ENCODE peak calls at places on chromosome 3, in four cellular contexts. One of them, this sample, is unnamed.

GRCh38 chr3:52299815-52300611 is 12.4 kb downstream of the GLYCTK start:
- DNase-seq in SK-N-SH: peak; percentile 76
- DNase-seq in WTC11: peak; percentile 26
- DNase-seq in K562: peak; percentile 83
- DNase-seq in this sample: peak; percentile 65

GRCh38 chr3:153513236-153513635 is 351.2 kb downstream of the RAP2B start:
- DNase-seq in SK-N-SH: no peak
- DNase-seq in WTC11: peak; percentile 12
- DNase-seq in K562: no peak
- DNase-seq in this sample: peak; percentile 3

GRCh38 chr3:126134219-126134975 is 46.0 kb downstream of the ALDH1L1 start:
- DNase-seq in SK-N-SH: peak; percentile 87
- DNase-seq in WTC11: peak; percentile 80
- DNase-seq in K562: peak; percentile 61
- DNase-seq in this sample: peak; percentile 31

GRCh38 chr3:51679318-51679717 is 8.3 kb downstream of the TEX264 start:
- DNase-seq in SK-N-SH: no peak
- DNase-seq in WTC11: no peak
- DNase-seq in K562: no peak
- DNase-seq in this sample: no peak

GRCh38 chr3:118269537-118270125 is 765.0 kb downstream of the IGSF11 start:
- DNase-seq in SK-N-SH: no peak
- DNase-seq in WTC11: no peak
- DNase-seq in K562: no peak
- DNase-seq in this sample: no peak

GRCh38 chr3:157572559-157573270 is 69.5 kb upstream of the VEPH1 start:
- DNase-seq in SK-N-SH: peak; percentile 55
- DNase-seq in WTC11: peak; percentile 42
- DNase-seq in K562: peak; percentile 65
- DNase-seq in this sample: peak; percentile 34

GRCh38 chr3:29686889-29687592 is 406.2 kb downstream of the RBMS3 start:
- DNase-seq in SK-N-SH: peak; percentile 34
- DNase-seq in WTC11: no peak
- DNase-seq in K562: no peak
- DNase-seq in this sample: no peak

GRCh38 chr3:165206454-165207266 is 10.5 kb upstream of the SLITRK3 start:
- DNase-seq in SK-N-SH: peak; percentile 68
- DNase-seq in WTC11: peak; percentile 72
- DNase-seq in K562: no peak
- DNase-seq in this sample: peak; percentile 64

GRCh38 chr3:142958707-142959106 is 4.8 kb downstream of the PAQR9 start:
- DNase-seq in SK-N-SH: no peak
- DNase-seq in WTC11: no peak
- DNase-seq in K562: no peak
- DNase-seq in this sample: no peak

GRCh38 chr3:53153267-53153823 is 7.7 kb upstream of the PRKCD start:
- DNase-seq in SK-N-SH: no peak
- DNase-seq in WTC11: no peak
- DNase-seq in K562: no peak
- DNase-seq in this sample: no peak

GRCh38 chr3:85574306-85574705 is 615.5 kb downstream of the CADM2 start:
- DNase-seq in SK-N-SH: no peak
- DNase-seq in WTC11: no peak
- DNase-seq in K562: no peak
- DNase-seq in this sample: no peak

GRCh38 chr3:111173906-111174305 is 102.3 kb downstream of the NECTIN3 start:
- DNase-seq in SK-N-SH: no peak
- DNase-seq in WTC11: no peak
- DNase-seq in K562: no peak
- DNase-seq in this sample: no peak

GRCh38 chr3:111173328-111173900 is 101.8 kb downstream of the NECTIN3 start:
- DNase-seq in SK-N-SH: no peak
- DNase-seq in WTC11: no peak
- DNase-seq in K562: no peak
- DNase-seq in this sample: no peak
- TF ChIP-seq FOXJ3 in SK-N-SH: no peak
- TF ChIP-seq FOXJ3 in WTC11: no peak
- TF ChIP-seq FOXJ3 in K562: no peak
- TF ChIP-seq FOXJ3 in this sample: no peak

GRCh38 chr3:73409405-73409804 is 215.3 kb downstream of the PDZRN3 start:
- DNase-seq in SK-N-SH: no peak
- DNase-seq in WTC11: no peak
- DNase-seq in K562: no peak
- DNase-seq in this sample: no peak

GRCh38 chr3:73411545-73411944 is 213.2 kb downstream of the PDZRN3 start:
- DNase-seq in SK-N-SH: no peak
- DNase-seq in WTC11: no peak
- DNase-seq in K562: no peak
- DNase-seq in this sample: no peak

GRCh38 chr3:73412020-73412419 is 212.7 kb downstream of the PDZRN3 start:
- DNase-seq in SK-N-SH: no peak
- DNase-seq in WTC11: no peak
- DNase-seq in K562: no peak
- DNase-seq in this sample: no peak

GRCh38 chr3:73415118-73415517 is 209.6 kb downstream of the PDZRN3 start:
- DNase-seq in SK-N-SH: no peak
- DNase-seq in WTC11: no peak
- DNase-seq in K562: no peak
- DNase-seq in this sample: no peak

DNA sequence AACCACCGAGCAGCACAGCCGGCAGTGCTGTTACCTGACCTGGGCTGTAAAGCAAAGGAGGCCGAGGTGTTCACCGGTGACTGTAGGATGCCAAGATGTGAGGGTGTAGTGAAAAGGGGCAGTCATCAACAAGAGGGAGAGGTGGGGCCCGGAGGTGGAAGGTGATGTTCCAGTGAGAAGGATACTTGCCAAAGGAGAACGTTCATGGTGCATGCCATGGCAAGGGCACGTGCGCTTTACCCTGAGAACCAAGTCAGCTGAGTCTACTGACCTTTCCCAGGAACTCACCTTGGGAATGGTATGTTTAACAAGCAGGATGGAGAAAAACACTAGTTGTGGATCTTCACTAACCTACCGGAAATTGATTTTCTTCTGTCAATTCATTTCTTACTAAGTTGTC is 211.1 kb downstream of the PDZRN3 start:
- DNase-seq in SK-N-SH: no peak
- DNase-seq in WTC11: no peak
- DNase-seq in K562: no peak
- DNase-seq in this sample: no peak
- TF ChIP-seq FOXJ3 in SK-N-SH: no peak
- TF ChIP-seq FOXJ3 in WTC11: no peak
- TF ChIP-seq FOXJ3 in K562: no peak
- TF ChIP-seq FOXJ3 in this sample: no peak

GRCh38 chr3:155026999-155027591 is 53.0 kb upstream of the MME start:
- DNase-seq in SK-N-SH: no peak
- DNase-seq in WTC11: no peak
- DNase-seq in K562: no peak
- DNase-seq in this sample: no peak
- TF ChIP-seq FOXJ3 in SK-N-SH: no peak
- TF ChIP-seq FOXJ3 in WTC11: no peak
- TF ChIP-seq FOXJ3 in K562: no peak
- TF ChIP-seq FOXJ3 in this sample: no peak

DNA sequence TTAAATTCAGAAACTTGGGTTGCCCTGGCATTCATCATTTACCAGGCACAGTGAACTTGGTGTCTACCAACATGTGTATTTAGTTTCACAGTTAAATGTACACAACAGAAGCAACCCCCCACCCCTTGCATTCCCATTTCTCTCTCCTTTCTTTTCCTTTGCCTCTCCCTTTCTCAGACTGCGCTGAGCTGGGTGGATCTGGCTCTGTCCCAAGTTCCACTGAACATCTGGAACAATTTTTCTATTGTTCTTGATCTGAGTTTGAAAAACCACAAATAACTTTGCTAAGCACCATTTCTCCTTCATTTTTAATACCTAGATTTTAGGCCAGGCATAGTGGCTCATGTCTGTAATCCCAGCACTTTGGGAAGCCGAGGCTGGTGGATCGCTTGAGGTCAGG is 242.2 kb downstream of the ABHD5 start:
- DNase-seq in SK-N-SH: peak; percentile 20
- DNase-seq in WTC11: no peak
- DNase-seq in K562: no peak
- DNase-seq in this sample: no peak
- TF ChIP-seq FOXJ3 in SK-N-SH: no peak
- TF ChIP-seq FOXJ3 in WTC11: no peak
- TF ChIP-seq FOXJ3 in K562: no peak
- TF ChIP-seq FOXJ3 in this sample: no peak

GRCh38 chr3:138389841-138390581 is 41.6 kb downstream of the MRAS start:
- DNase-seq in SK-N-SH: no peak
- DNase-seq in WTC11: no peak
- DNase-seq in K562: no peak
- DNase-seq in this sample: peak; percentile 71
- TF ChIP-seq FOXJ3 in SK-N-SH: no peak
- TF ChIP-seq FOXJ3 in WTC11: no peak
- TF ChIP-seq FOXJ3 in K562: no peak
- TF ChIP-seq FOXJ3 in this sample: no peak

DNA sequence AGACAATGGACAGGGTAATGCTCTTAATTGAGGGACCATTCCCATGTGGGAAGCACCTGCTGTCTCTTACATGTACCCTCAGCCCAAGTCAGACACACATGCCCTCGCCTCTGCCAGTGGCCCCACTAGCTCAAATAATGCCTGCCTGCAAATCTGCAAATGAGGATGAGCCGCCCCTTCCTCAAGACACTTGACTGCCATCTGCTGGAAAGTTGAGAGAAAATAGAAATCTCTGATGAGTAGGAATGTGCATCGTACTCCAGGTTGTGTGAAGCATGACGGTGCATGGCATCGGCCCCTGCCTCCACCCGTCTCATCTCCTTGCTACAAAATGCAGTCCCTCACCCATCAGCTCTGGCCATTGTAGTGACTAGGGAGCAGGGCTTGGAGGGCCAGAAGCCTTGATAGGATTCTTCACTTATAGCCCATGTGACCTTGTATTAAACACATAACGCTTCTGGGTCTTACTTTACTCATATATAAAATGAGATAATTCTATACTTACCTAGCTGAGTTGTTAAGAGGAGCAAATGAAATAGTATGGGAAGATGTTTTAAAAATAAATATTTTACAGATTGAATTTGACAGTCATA is 6.3 kb upstream of the SCN5A start:
- DNase-seq in SK-N-SH: peak; percentile 67
- DNase-seq in WTC11: no peak
- DNase-seq in K562: peak; percentile 34
- DNase-seq in this sample: peak; percentile 52
- TF ChIP-seq FOXJ3 in SK-N-SH: no peak
- TF ChIP-seq FOXJ3 in WTC11: no peak
- TF ChIP-seq FOXJ3 in K562: no peak
- TF ChIP-seq FOXJ3 in this sample: no peak

This sample was measured in HepG2.